ENCODE peak calls at places on chromosomes 16 and 17, in seven cellular contexts. R is GM12865; Z is effector CD4-positive, alpha-beta T cell; J is left lung; S is psoas muscle; K is RWPE2; N is bronchial epithelial cell. I is an unnamed sample.

GRCh38 chr17:79538291-79538690 is 72.6 kb downstream of the RBFOX3 start:
- DNase-seq in S (no peak), R (no peak), J (no peak), Z (no peak), K (no peak), N (no peak), I (no peak)

GRCh38 chr16:89426736-89427525 is 63.4 kb downstream of the ANKRD11 start:
- DNase-seq in J (no peak), S (no peak), R (no peak), Z (no peak), N (no peak), K (no peak), I (no peak)

GRCh38 chr16:79610771-79611170 is 10.2 kb upstream of the MAF start:
- DNase-seq in Z (no peak), J (no peak), R (no peak), S (no peak), K (no peak), N (peak), I (no peak)

GRCh38 chr16:70512456-70512855 is 10.9 kb downstream of the COG4 start:
- DNase-seq in J (no peak), K (no peak), Z (no peak), S (peak), N (peak), R (no peak), I (peak)

GRCh38 chr16:85390511-85391174 is 222.5 kb upstream of the GSE1 start:
- DNase-seq in K (peak), N (peak), J (peak), Z (no peak), S (peak), R (no peak), I (peak)

GRCh38 chr16:11183035-11183812 is 72.8 kb downstream of the SOCS1 start:
- DNase-seq in K (no peak), S (no peak), R (peak), Z (no peak), J (no peak), N (no peak), I (no peak)

GRCh38 chr16:28494141-28494851 is at the start of gene APOBR:
- DNase-seq in J (peak), R (peak), Z (peak), N (no peak), K (no peak), S (peak), I (no peak)

GRCh38 chr17:45087496-45087975 is 26.4 kb downstream of the NMT1 start:
- DNase-seq in R (no peak), Z (no peak), N (peak), K (no peak), J (no peak), S (no peak), I (no peak)

GRCh38 chr17:40647549-40648325 is at the start of gene SMARCE1:
- DNase-seq in S (peak), Z (peak), R (peak), N (peak), K (peak), J (peak), I (peak)

GRCh38 chr17:69577098-69577497 is 162.6 kb downstream of the MAP2K6 start:
- DNase-seq in J (no peak), K (no peak), R (no peak), S (no peak), Z (no peak), N (no peak), I (no peak)

GRCh38 chr17:63406689-63407330 is 39.3 kb downstream of the CYB561 start:
- DNase-seq in J (no peak), N (peak), R (peak), K (no peak), Z (peak), S (no peak), I (no peak)

I was measured in suprapubic skin.